ENCODE peak calls at places on chromosomes 12 and 14, in nine cellular contexts. L is stomach, U is right lobe of liver, O is RWPE2, P is GM13977, A is heart right ventricle, F is HFF-Myc, J is breast epithelium, S is endothelial cell of umbilical vein. X is an unnamed sample.

GRCh38 chr14:99169776-99170356 is 102.1 kb downstream of the BCL11B start:
- DNase-seq in L (peak; percentile 5), U (no peak), O (peak; percentile 28), P (no peak), A (no peak), F (no peak), J (no peak), S (no peak), X (no peak)

GRCh38 chr14:62213516-62213915 is 451.3 kb downstream of the SNAPC1 start:
- DNase-seq in L (no peak), U (no peak), O (no peak), P (peak; percentile 3), A (no peak), F (no peak), J (no peak), S (peak; percentile 12), X (no peak)

GRCh38 chr14:69640931-69641330 is 29.5 kb downstream of the SUSD6 start:
- DNase-seq in L (no peak), U (no peak), O (no peak), P (no peak), A (no peak), F (no peak), J (no peak), S (no peak), X (no peak)

GRCh38 chr14:27559848-27560247 is 962.0 kb upstream of the NOVA1 start:
- DNase-seq in L (no peak), U (no peak), O (no peak), P (no peak), A (no peak), F (no peak), J (no peak), S (no peak), X (no peak)

GRCh38 chr12:95443458-95443857 is 30.5 kb upstream of the METAP2 start:
- DNase-seq in L (no peak), U (no peak), O (no peak), P (no peak), A (no peak), F (no peak), J (no peak), S (no peak), X (no peak)

GRCh38 chr12:16587110-16587453 is 18.9 kb downstream of the LMO3 start:
- DNase-seq in L (no peak), U (no peak), O (no peak), P (no peak), A (no peak), F (no peak), J (no peak), S (no peak), X (no peak)

GRCh38 chr12:24534632-24535031 is 414.3 kb downstream of the BCAT1 start:
- DNase-seq in L (no peak), U (no peak), O (no peak), P (no peak), A (peak; percentile 45), F (no peak), J (no peak), S (no peak), X (no peak)

GRCh38 chr12:128387811-128388422 is 120.9 kb downstream of the TMEM132C start:
- DNase-seq in L (peak; percentile 37), U (peak; percentile 63), O (no peak), P (peak; percentile 43), A (peak; percentile 33), F (no peak), J (no peak), S (no peak), X (no peak)

GRCh38 chr12:103930787-103931536 is 752 bp downstream of the HSP90B1 start:
- DNase-seq in L (peak; percentile 59), U (peak; percentile 83), O (no peak), P (no peak), A (peak; percentile 38), F (no peak), J (peak; percentile 34), S (peak; percentile 40), X (no peak)

GRCh38 chr12:90987520-90987919 is 17.3 kb downstream of the EPYC start:
- DNase-seq in L (no peak), U (no peak), O (no peak), P (no peak), A (no peak), F (no peak), J (no peak), S (no peak), X (no peak)
- TF ChIP-seq CTCF in L (no peak), U (no peak), O (no peak), P (no peak), A (no peak), F (no peak), J (no peak), S (no peak), X (no peak)

DNA sequence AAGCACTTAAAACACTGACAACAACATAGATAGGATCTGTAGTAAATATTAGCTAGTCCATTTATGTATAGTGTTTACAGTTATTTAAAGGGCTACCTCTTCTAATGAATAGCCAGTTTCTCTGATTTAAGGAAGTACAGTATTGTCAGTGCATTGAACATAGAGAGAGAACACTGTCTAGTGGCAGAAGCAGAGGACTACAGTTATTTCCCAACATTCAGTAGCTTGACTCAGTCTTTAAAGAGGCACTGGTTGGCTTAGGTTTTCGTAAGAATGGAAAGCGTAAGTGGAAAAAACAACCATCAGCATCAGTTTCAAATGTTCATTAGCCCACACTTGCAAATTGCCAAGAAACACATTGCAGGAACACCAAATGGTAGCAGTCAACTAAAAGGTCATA is 125.0 kb upstream of the HMGA2 start:
- DNase-seq in L (no peak), U (no peak), O (no peak), P (no peak), A (no peak), F (no peak), J (no peak), S (peak; percentile 43), X (no peak)
- TF ChIP-seq CTCF in L (no peak), U (no peak), O (peak; percentile 63), P (no peak), A (peak; percentile 28), F (no peak), J (no peak), S (no peak), X (peak; percentile 39)

GRCh38 chr12:130747867-130748740 is 32.0 kb upstream of the RIMBP2 start:
- DNase-seq in L (peak; percentile 76), U (peak; percentile 88), O (no peak), P (peak; percentile 81), A (peak; percentile 79), F (peak; percentile 43), J (peak; percentile 55), S (peak; percentile 48), X (peak; percentile 15)

GRCh38 chr12:130754234-130755001 is 38.3 kb upstream of the RIMBP2 start:
- DNase-seq in L (no peak), U (no peak), O (no peak), P (no peak), A (no peak), F (no peak), J (no peak), S (no peak), X (no peak)

GRCh38 chr12:130748786-130749185 is 32.7 kb upstream of the RIMBP2 start:
- DNase-seq in L (no peak), U (no peak), O (no peak), P (no peak), A (no peak), F (no peak), J (no peak), S (no peak), X (no peak)

GRCh38 chr12:130752692-130753230 is 36.7 kb upstream of the RIMBP2 start:
- DNase-seq in L (no peak), U (no peak), O (no peak), P (no peak), A (no peak), F (no peak), J (no peak), S (no peak), X (no peak)
- TF ChIP-seq CTCF in L (no peak), U (no peak), O (no peak), P (no peak), A (no peak), F (no peak), J (no peak), S (no peak), X (no peak)

GRCh38 chr14:103298620-103299019 is 35.4 kb upstream of the EIF5 start:
- DNase-seq in L (no peak), U (no peak), O (no peak), P (no peak), A (no peak), F (no peak), J (no peak), S (no peak), X (no peak)
- TF ChIP-seq CTCF in L (no peak), U (peak; percentile 16), O (no peak), P (no peak), A (no peak), F (no peak), J (no peak), S (no peak), X (no peak)